ENCODE peak calls at places on chromosome 16, in four cellular contexts. O is right lobe of liver, I is esophagus muscularis mucosa, Q is IMR-90. H is an unnamed sample. For H3K4me1, the result is how much of the 10 kb centered on the place peaks cover.

GRCh38 chr16:9099131-9099625 is 7.7 kb downstream of the HAPSTR1 start:
- DNase-seq in O (peak), I (no peak), Q (peak), H (no peak)

GRCh38 chr16:15055141-15056053 is 477 bp downstream of the NTAN1 start:
- DNase-seq in O (peak), I (no peak), Q (peak), H (peak)

GRCh38 chr16:21236831-21237230 is 3.3 kb downstream of the ANKS4B start:
- DNase-seq in O (no peak), I (no peak), Q (no peak), H (no peak)

GRCh38 chr16:719815-720506 is 985 bp upstream of the ANTKMT start:
- DNase-seq in O (no peak), I (no peak), Q (no peak), H (no peak)

GRCh38 chr16:30740364-30741251 is 7.6 kb upstream of the PHKG2 start:
- DNase-seq in O (peak), I (peak), Q (peak), H (peak)

GRCh38 chr16:89556750-89557149 is 3.7 kb upstream of the RPL13 start:
- DNase-seq in O (no peak), I (no peak), Q (no peak), H (no peak)

GRCh38 chr16:25219070-25219737 is 2.5 kb downstream of the AQP8 start:
- DNase-seq in O (peak), I (no peak), Q (no peak), H (peak)

GRCh38 chr16:55142405-55142804 is 181.6 kb upstream of the IRX6 start:
- DNase-seq in O (no peak), I (no peak), Q (no peak), H (no peak)

GRCh38 chr16:48834576-48834975 is 224.6 kb upstream of the N4BP1 start:
- DNase-seq in O (no peak), I (no peak), Q (no peak), H (no peak)

GRCh38 chr16:78244131-78244899 is 144.9 kb downstream of the WWOX start:
- DNase-seq in O (no peak), I (peak), Q (no peak), H (no peak)

GRCh38 chr16:27377666-27378485 is 24.1 kb upstream of the IL21R start:
- DNase-seq in O (no peak), I (no peak), Q (no peak), H (no peak)

GRCh38 chr16:27217256-27217655 is 13.9 kb downstream of the KDM8 start:
- DNase-seq in O (no peak), I (no peak), Q (peak), H (no peak)

GRCh38 chr16:3166505-3166886 is 21.5 kb upstream of the OR1F1 start:
- DNase-seq in O (no peak), I (no peak), Q (no peak), H (no peak)

GRCh38 chr16:57012353-57012752 is 23.0 kb downstream of the NLRC5 start:
- DNase-seq in O (no peak), I (no peak), Q (no peak), H (no peak)

GRCh38 chr16:30699615-30700099 is 686 bp downstream of the SRCAP start:
- DNase-seq in O (no peak), I (no peak), Q (no peak), H (no peak)

GRCh38 chr16:72530434-72530833 is 358.5 kb upstream of the PMFBP1 start:
- DNase-seq in O (no peak), I (no peak), Q (peak), H (no peak)

GRCh38 chr16:30665155-30665829 is 7.1 kb downstream of the FBRS start:
- DNase-seq in O (no peak), I (no peak), Q (no peak), H (no peak)

GRCh38 chr16:61665512-61665911 is 370.7 kb downstream of the CDH8 start:
- DNase-seq in O (no peak), I (no peak), Q (no peak), H (no peak)

GRCh38 chr16:22001591-22001990 is 675 bp upstream of the PDZD9 start:
- DNase-seq in O (no peak), I (no peak), Q (peak), H (no peak)

GRCh38 chr16:86951831-86952598 is 365.2 kb downstream of the C16orf95 start:
- DNase-seq in O (no peak), I (no peak), Q (peak), H (no peak)

GRCh38 chr16:69365901-69366300 is 14.3 kb upstream of the TMED6 start:
- DNase-seq in O (no peak), I (no peak), Q (peak), H (no peak)

GRCh38 chr16:17083628-17084027 is 387.1 kb downstream of the XYLT1 start:
- DNase-seq in O (no peak), I (no peak), Q (no peak), H (no peak)

DNA sequence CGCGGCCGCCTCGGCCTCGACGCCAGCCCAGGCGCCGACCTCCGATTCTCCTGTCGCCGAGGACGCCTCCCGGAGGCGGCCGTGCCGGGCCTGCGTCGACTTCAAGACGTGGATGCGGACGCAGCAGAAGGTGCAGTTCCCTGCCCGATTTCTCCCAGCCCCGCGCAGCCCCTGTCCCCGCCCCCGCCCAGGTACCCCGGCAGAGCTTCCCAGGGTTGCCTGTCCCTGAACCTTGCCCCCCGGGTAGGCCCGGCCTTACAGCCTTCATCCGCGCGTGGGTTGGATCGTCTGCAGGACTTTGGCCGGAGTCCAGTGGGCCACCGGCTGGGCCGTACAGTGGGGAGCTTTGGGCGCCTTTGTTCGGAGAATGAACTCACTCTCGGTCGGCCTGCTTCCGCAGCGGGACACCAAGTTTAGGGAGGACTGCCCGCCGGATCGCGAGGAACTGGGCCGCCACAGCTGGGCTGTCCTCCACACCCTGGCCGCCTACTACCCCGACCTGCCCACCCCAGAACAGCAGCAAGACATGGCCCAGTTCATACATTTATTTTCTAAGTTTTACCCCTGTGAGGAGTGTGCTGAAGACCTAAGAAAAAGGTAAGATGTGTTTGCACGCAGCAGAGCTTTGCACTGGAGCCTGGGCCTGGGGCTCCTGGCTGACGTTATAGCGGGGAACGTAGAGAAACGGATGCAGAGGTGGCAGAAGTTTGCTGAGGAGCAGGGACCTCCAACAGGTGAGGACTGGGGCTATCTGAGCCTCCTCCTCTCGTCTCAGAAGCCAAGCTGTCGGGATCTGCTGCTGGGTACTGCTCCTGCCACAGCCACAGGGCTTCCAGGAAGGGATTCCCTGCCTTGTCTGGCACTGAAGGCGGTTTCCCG is 593 bp downstream of the GFER start:
- DNase-seq in O (peak), I (no peak), Q (peak), H (no peak)
- H3K4me1 ChIP-seq in O (under half), I (half or more), Q (under half), H (half or more)

GRCh38 chr16:50884066-50884860 is 142.4 kb downstream of the CYLD start:
- DNase-seq in O (no peak), I (peak), Q (no peak), H (no peak)
- TF ChIP-seq CTCF in O (no peak), I (no peak), Q (peak), H (no peak)

DNA sequence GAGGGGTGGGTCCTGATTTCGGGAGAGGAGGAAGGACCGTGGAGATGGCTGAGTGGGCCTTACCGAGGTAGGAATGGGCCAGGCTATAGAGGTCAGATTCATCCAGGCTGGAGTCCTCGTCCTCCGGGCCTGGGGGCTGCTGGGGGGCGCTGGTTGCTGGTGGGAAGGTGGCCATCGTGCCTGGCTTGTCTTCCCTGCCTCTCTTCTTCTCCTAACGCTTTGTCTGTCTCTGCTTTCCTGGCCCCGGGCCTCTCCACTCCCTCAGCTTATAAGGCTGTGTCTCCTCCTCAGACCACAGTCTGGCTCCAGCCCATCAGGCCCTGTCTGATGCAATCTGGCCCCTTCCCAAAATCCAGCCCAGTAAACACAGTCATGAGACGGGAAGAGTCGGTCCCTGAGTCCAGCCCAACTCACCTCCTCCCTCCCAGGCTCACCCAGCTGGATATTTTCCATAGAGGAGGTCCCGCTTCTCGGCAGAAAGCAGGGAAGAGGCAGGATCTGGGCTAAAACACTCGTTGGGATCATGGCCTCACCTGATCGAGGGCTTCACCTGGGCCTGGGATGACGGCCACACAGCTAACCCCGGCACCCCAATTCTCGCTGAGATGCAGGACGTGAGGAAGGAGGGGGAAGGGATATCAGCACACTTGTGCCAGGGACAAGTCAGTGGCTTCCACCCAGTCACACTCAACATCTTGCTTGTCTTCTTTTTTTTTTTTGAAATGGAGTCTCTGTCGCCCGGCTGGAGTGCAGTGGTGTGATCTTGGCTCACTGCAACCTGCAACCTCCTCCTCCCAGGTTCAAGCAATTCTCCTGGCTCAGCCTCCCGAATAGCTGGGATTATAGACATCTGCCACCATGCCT is at the start of gene NUPR1:
- DNase-seq in O (peak), I (peak), Q (peak), H (peak)
- TF ChIP-seq POLR2A in O (peak), I (peak), Q (peak), H (peak)

DNA sequence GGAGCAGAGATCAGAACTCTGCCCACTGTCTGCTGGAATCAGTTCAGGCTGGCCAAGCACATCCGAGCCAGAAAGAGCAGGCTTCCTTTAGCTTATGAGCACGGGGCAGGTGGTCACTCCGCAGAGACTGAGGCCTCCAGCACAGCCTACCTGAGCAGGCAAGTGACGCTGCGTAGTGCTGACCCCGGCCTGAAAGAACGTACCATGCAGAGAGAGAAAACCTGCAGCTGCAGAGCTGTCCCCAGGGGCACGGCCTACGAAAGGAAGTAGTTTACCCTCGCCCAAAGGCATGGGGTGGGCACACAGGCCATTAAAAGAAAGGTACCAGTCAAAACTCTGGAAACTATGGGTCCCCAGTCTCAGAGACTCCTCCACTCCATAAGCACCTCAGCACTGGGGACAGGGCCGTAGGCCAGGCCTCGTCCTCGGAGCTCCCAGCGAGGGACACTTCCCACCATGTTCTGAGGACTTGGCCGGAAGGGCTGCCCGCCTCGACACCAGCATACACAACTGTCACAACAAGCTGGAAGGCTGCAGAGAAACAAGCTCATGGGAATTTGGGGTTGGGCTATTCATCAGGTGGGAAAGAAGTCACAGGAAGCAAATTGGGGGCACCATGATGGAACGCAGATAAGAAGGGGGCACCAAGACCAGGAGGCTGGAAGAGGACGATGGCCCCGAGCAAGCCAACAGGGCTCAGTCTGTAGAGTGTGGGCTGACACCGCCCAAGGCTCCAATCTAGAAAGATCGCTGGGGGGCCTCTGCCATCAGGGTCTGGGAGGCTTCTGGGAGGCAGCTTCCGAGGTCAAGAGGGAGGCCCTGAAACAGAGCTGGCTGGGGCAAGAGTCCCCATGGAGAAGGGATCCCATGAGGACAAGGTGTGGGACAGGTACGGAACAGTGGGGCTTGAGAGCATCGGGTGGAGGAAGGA is 21.2 kb downstream of the MEAK7 start:
- DNase-seq in O (no peak), I (no peak), Q (no peak), H (no peak)
- H3K4me1 ChIP-seq in O (under half), I (under half), Q (under half), H (under half)